ENCODE peak calls at places on chromosomes 6 and 20, in five cellular contexts. K is PC-3, Z is IMR-90, T is neural progenitor cell, P is fibroblast of lung. G is an unnamed sample.
A peak's percentile ranks its signal among the peaks of the same experiment; 100 is the strongest.

GRCh38 chr20:50371878-50372769 is 138.1 kb upstream of the PTPN1 start:
- DNase-seq in K (no peak), Z (peak; percentile 27), T (no peak), P (no peak), G (no peak)

GRCh38 chr20:23744726-23745646 is 5.7 kb downstream of the CST1 start:
- DNase-seq in K (no peak), Z (peak; percentile 10), T (no peak), P (no peak), G (no peak)

GRCh38 chr6:166235666-166236292 is 68.1 kb upstream of the TBXT start:
- DNase-seq in K (no peak), Z (no peak), T (no peak), P (no peak), G (no peak)

GRCh38 chr6:80440496-80441160 is 334.2 kb downstream of the BCKDHB start:
- DNase-seq in K (no peak), Z (no peak), T (no peak), P (no peak), G (no peak)

GRCh38 chr6:69827491-69827890 is 30.7 kb upstream of the LMBRD1 start:
- DNase-seq in K (peak; percentile 3), Z (peak; percentile 73), T (no peak), P (peak; percentile 76), G (no peak)

GRCh38 chr20:52171025-52171424 is 20.6 kb downstream of the ZFP64 start:
- DNase-seq in K (no peak), Z (no peak), T (no peak), P (no peak), G (no peak)

GRCh38 chr6:128432394-128432793 is 88.0 kb downstream of the PTPRK start:
- DNase-seq in K (peak; percentile 58), Z (peak; percentile 74), T (no peak), P (peak; percentile 53), G (no peak)

GRCh38 chr20:44394520-44395182 is 39.2 kb downstream of the HNF4A start:
- DNase-seq in K (no peak), Z (no peak), T (no peak), P (peak; percentile 53), G (no peak)

GRCh38 chr20:53611449-53611894 is 17.8 kb upstream of the ZNF217 start:
- DNase-seq in K (peak; percentile 90), Z (peak; percentile 99), T (peak; percentile 24), P (peak; percentile 99), G (peak; percentile 4)

GRCh38 chr6:139060332-139060731 is 31.8 kb downstream of the ABRACL start:
- DNase-seq in K (no peak), Z (peak; percentile 79), T (no peak), P (peak; percentile 86), G (no peak)

GRCh38 chr20:19909696-19910095 is 107.5 kb upstream of the NAA20 start:
- DNase-seq in K (no peak), Z (no peak), T (no peak), P (no peak), G (no peak)

GRCh38 chr6:104855507-104855906 is 4.2 kb downstream of the HACE1 start:
- DNase-seq in K (peak; percentile 13), Z (peak; percentile 52), T (no peak), P (peak; percentile 14), G (no peak)

GRCh38 chr20:56750430-56750829 is 121.3 kb downstream of the TFAP2C start:
- DNase-seq in K (no peak), Z (no peak), T (peak; percentile 71), P (no peak), G (no peak)

GRCh38 chr6:11144393-11144829 is 32.9 kb upstream of the ERVFRD-1 start:
- DNase-seq in K (peak; percentile 86), Z (peak; percentile 72), T (peak; percentile 84), P (peak; percentile 74), G (peak; percentile 71)

GRCh38 chr20:4736875-4737274 is 15.2 kb downstream of the PRND start:
- DNase-seq in K (no peak), Z (no peak), T (no peak), P (no peak), G (no peak)

GRCh38 chr6:48021904-48022303 is 89.1 kb downstream of the PTCHD4 start:
- DNase-seq in K (no peak), Z (no peak), T (no peak), P (no peak), G (no peak)

GRCh38 chr20:63025534-63026331 is 19.0 kb upstream of the BHLHE23 start:
- DNase-seq in K (peak; percentile 43), Z (peak; percentile 7), T (no peak), P (no peak), G (no peak)

GRCh38 chr20:62751551-62752150 is 43.0 kb downstream of the NTSR1 start:
- DNase-seq in K (no peak), Z (no peak), T (no peak), P (no peak), G (no peak)

GRCh38 chr6:38095054-38095453 is 275.5 kb downstream of the ZFAND3 start:
- DNase-seq in K (peak; percentile 76), Z (peak; percentile 79), T (no peak), P (peak; percentile 73), G (no peak)

GRCh38 chr6:81895511-81896185 is 143.2 kb upstream of the TENT5A start:
- DNase-seq in K (peak; percentile 53), Z (peak; percentile 88), T (no peak), P (peak; percentile 71), G (no peak)

GRCh38 chr6:128508588-128509296 is 11.7 kb downstream of the PTPRK start:
- DNase-seq in K (peak; percentile 85), Z (peak; percentile 93), T (no peak), P (peak; percentile 88), G (no peak)

GRCh38 chr6:130620338-130620781 is 206.8 kb upstream of the SMLR1 start:
- DNase-seq in K (peak; percentile 41), Z (no peak), T (no peak), P (peak; percentile 41), G (no peak)

GRCh38 chr20:62350098-62350628 is 16.9 kb downstream of the LAMA5 start:
- DNase-seq in K (peak; percentile 96), Z (no peak), T (no peak), P (no peak), G (no peak)

GRCh38 chr6:47665112-47665511 is 33.3 kb upstream of the ADGRF4 start:
- DNase-seq in K (peak; percentile 92), Z (no peak), T (no peak), P (no peak), G (no peak)

GRCh38 chr6:148530394-148530923 is 187.8 kb downstream of the SASH1 start:
- DNase-seq in K (peak; percentile 32), Z (peak; percentile 98), T (no peak), P (peak; percentile 95), G (no peak)

GRCh38 chr6:42569102-42570028 is 5.5 kb downstream of the UBR2 start:
- DNase-seq in K (peak; percentile 77), Z (peak; percentile 95), T (no peak), P (peak; percentile 85), G (no peak)

GRCh38 chr6:150925655-150925928 is 60.1 kb downstream of the MTHFD1L start:
- DNase-seq in K (no peak), Z (no peak), T (no peak), P (no peak), G (no peak)

GRCh38 chr6:150929403-150929802 is 63.9 kb downstream of the MTHFD1L start:
- DNase-seq in K (no peak), Z (peak; percentile 29), T (no peak), P (no peak), G (no peak)

GRCh38 chr6:150930816-150931215 is 65.3 kb downstream of the MTHFD1L start:
- DNase-seq in K (peak; percentile 30), Z (peak; percentile 95), T (no peak), P (peak; percentile 71), G (no peak)

GRCh38 chr6:150924808-150925654 is 59.5 kb downstream of the MTHFD1L start:
- DNase-seq in K (no peak), Z (peak; percentile 35), T (no peak), P (no peak), G (no peak)

DNA sequence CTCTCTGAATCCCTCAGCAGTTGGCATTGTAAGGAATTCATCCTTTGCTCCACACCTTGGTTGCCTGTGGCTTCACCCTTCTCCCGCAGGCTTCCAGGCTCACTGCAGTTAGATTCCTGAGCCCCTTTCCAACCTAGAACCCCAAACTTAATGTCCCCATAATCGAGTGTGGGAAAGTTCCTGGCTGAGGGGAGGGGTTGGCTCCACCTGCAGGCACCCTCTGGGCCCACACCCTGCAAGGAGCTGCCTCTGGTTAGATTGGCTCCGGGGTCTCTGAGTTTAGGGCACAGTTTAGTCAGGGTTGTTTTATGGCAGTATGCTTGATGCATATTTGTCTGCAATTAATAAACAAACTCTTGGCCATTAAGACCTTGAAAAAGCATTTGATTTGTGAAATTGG is 63.4 kb downstream of the MTHFD1L start:
- DNase-seq in K (no peak), Z (no peak), T (peak; percentile 27), P (no peak), G (no peak)
- H3K4me2 ChIP-seq in K (no peak overlapping the region), Z (no peak overlapping the region), T (no peak overlapping the region), P (no peak overlapping the region), G (no peak overlapping the region)

GRCh38 chr6:163872335-163872734 is 457.8 kb downstream of the QKI start:
- DNase-seq in K (peak; percentile 23), Z (peak; percentile 98), T (no peak), P (peak; percentile 90), G (no peak)

GRCh38 chr6:163865380-163865779 is 450.9 kb downstream of the QKI start:
- DNase-seq in K (no peak), Z (no peak), T (no peak), P (no peak), G (no peak)

GRCh38 chr6:163866192-163866591 is 451.7 kb downstream of the QKI start:
- DNase-seq in K (no peak), Z (no peak), T (no peak), P (no peak), G (no peak)

GRCh38 chr6:163863565-163863964 is 449.0 kb downstream of the QKI start:
- DNase-seq in K (no peak), Z (no peak), T (peak; percentile 59), P (no peak), G (no peak)

GRCh38 chr6:163867518-163868292 is 453.2 kb downstream of the QKI start:
- DNase-seq in K (no peak), Z (no peak), T (peak; percentile 10), P (no peak), G (no peak)
- TF ChIP-seq CTCF in K (no peak), Z (no peak), T (no peak), P (no peak), G (no peak)

GRCh38 chr20:36682311-36682710 is 36.3 kb upstream of the SLA2 start:
- DNase-seq in K (no peak), Z (no peak), T (no peak), P (no peak), G (no peak)

GRCh38 chr20:36676701-36677421 is 30.9 kb upstream of the SLA2 start:
- DNase-seq in K (no peak), Z (no peak), T (peak; percentile 94), P (no peak), G (no peak)

GRCh38 chr20:36672991-36673390 is 27.0 kb upstream of the SLA2 start:
- DNase-seq in K (no peak), Z (peak; percentile 54), T (no peak), P (peak; percentile 3), G (no peak)

GRCh38 chr20:36677422-36677771 is 31.4 kb upstream of the SLA2 start:
- DNase-seq in K (no peak), Z (no peak), T (no peak), P (no peak), G (no peak)
- H3K27ac ChIP-seq in K (no peak overlapping the region), Z (no peak overlapping the region), T (no peak overlapping the region), P (no peak overlapping the region), G (no peak overlapping the region)

DNA sequence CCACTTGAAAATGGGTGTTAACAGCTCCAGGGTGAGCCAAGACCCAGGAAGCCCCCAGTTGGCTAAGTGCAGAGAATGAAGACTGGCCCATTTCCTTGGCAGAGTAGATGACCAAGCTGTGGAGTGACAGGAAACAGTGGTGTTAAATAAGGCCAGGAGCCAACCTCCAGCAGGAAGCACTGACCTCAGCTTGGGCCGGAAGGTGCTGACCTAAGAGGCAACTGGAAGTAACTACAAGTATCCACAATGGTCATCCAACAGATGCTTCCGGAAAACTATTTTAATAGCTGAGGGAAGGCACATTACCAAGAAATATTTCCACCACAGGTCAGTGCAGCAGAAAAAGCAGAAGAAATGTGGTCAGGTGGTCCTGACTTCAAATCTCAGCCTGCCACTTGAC is 22.6 kb downstream of the MRPL14 start:
- DNase-seq in K (no peak), Z (no peak), T (no peak), P (no peak), G (no peak)
- H3K4me2 ChIP-seq in K (no peak overlapping the region), Z (no peak overlapping the region), T (no peak overlapping the region), P (no peak overlapping the region), G (no peak overlapping the region)